ENCODE peak calls at places on chromosomes 4 and X, in seven cellular contexts. H is foreskin keratinocyte, J is T-helper 1 cell, F is NCI-H1694, U is progenitor cell of endocrine pancreas, V is nephron progenitor cell, Q is cardiac muscle cell. B is an unnamed sample.

GRCh38 chrX:63656871-63657580 is 128.0 kb downstream of the ARHGEF9 start:
- DNase-seq in J (no peak), H (peak), F (no peak), Q (peak), V (no peak), U (no peak), B (peak)

GRCh38 chrX:149248073-149248625 is 257.0 kb downstream of the IDS start:
- DNase-seq in U (no peak), V (no peak), J (no peak), H (no peak), Q (no peak), F (no peak), B (no peak)

GRCh38 chrX:65668362-65669310 is 1.2 kb downstream of the MSN start:
- DNase-seq in V (peak), J (peak), U (no peak), F (peak), Q (peak), H (peak), B (no peak)

GRCh38 chrX:19728915-19729314 is 158.5 kb downstream of the SH3KBP1 start:
- DNase-seq in H (no peak), J (no peak), U (no peak), F (no peak), Q (peak), V (no peak), B (no peak)

GRCh38 chr4:114163051-114163450 is 183.6 kb upstream of the ARSJ start:
- DNase-seq in Q (no peak), J (no peak), U (no peak), V (no peak), H (no peak), F (no peak), B (no peak)

GRCh38 chr4:41212221-41213203 is 1.8 kb downstream of the APBB2 start:
- DNase-seq in Q (peak), J (no peak), H (no peak), V (no peak), F (no peak), U (no peak), B (no peak)

GRCh38 chr4:150862829-150863228 is 152.3 kb downstream of the LRBA start:
- DNase-seq in J (no peak), F (no peak), Q (no peak), U (no peak), H (no peak), V (no peak), B (no peak)

GRCh38 chrX:8887004-8887403 is 85.8 kb upstream of the FAM9A start:
- DNase-seq in U (no peak), Q (no peak), J (no peak), F (no peak), H (no peak), V (no peak), B (no peak)

GRCh38 chrX:107880054-107880610 is 54.5 kb downstream of the MID2 start:
- DNase-seq in F (no peak), V (no peak), Q (no peak), H (no peak), U (no peak), J (no peak), B (no peak)

GRCh38 chr4:76831475-76832390 is 66.2 kb downstream of the SOWAHB start:
- DNase-seq in U (no peak), V (peak), F (no peak), J (no peak), Q (peak), H (no peak), B (no peak)

GRCh38 chr4:86791126-86791525 is 58.1 kb downstream of the SLC10A6 start:
- DNase-seq in V (no peak), J (no peak), F (no peak), U (no peak), Q (no peak), H (no peak), B (no peak)

GRCh38 chr4:187814737-187815465 is 180.7 kb upstream of the ZFP42 start:
- DNase-seq in F (no peak), J (no peak), Q (peak), H (no peak), U (no peak), V (no peak), B (no peak)

GRCh38 chr4:172619798-172620197 is 548.8 kb upstream of the GALNT7 start:
- DNase-seq in Q (no peak), J (no peak), V (no peak), H (no peak), U (no peak), F (no peak), B (no peak)

GRCh38 chr4:108466936-108467902 is 153.2 kb upstream of the RPL34 start:
- DNase-seq in H (peak), J (no peak), V (no peak), Q (peak), F (no peak), U (no peak), B (peak)

GRCh38 chr4:182894681-182895275 is 22.4 kb downstream of the DCTD start:
- DNase-seq in V (no peak), F (no peak), U (no peak), H (no peak), J (no peak), Q (no peak), B (no peak)

GRCh38 chrX:54492340-54492739 is 3.7 kb downstream of the FGD1 start:
- DNase-seq in U (no peak), J (no peak), H (no peak), Q (peak), F (no peak), V (no peak), B (no peak)

GRCh38 chrX:19782419-19782818 is 105.0 kb downstream of the SH3KBP1 start:
- DNase-seq in U (no peak), J (no peak), Q (no peak), H (no peak), V (no peak), F (no peak), B (no peak)

GRCh38 chr4:40395908-40396806 is 61.0 kb downstream of the CHRNA9 start:
- DNase-seq in J (no peak), U (no peak), Q (peak), V (peak), H (no peak), F (no peak), B (no peak)

GRCh38 chr4:26573389-26573794 is 10.5 kb upstream of the TBC1D19 start:
- DNase-seq in H (no peak), F (no peak), V (no peak), U (no peak), J (no peak), Q (no peak), B (no peak)

GRCh38 chr4:170853422-170854021 is 763.8 kb upstream of the AADAT start:
- DNase-seq in J (no peak), F (peak), Q (no peak), V (peak), U (peak), H (no peak), B (no peak)

GRCh38 chr4:657338-658030 is 16.6 kb downstream of the ATP5ME start:
- DNase-seq in U (no peak), Q (no peak), V (no peak), F (no peak), H (no peak), J (no peak), B (no peak)

GRCh38 chr4:20995591-20995990 is 295.3 kb downstream of the PACRGL start:
- DNase-seq in H (no peak), J (no peak), V (no peak), Q (no peak), F (no peak), U (no peak), B (no peak)

GRCh38 chr4:70291341-70291740 is 43.4 kb upstream of the CABS1 start:
- DNase-seq in H (no peak), J (no peak), U (no peak), V (no peak), Q (no peak), F (no peak), B (no peak)

GRCh38 chr4:76718806-76719205 is 179.1 kb downstream of the SOWAHB start:
- DNase-seq in U (no peak), Q (no peak), J (no peak), H (no peak), F (no peak), V (no peak), B (no peak)

GRCh38 chr4:72631296-72631695 is 62.3 kb upstream of the ADAMTS3 start:
- DNase-seq in U (no peak), Q (peak), H (peak), J (no peak), F (no peak), V (no peak), B (peak)